ENCODE peak calls at places on chromosome 12, in four cellular contexts. F is neural progenitor cell, P is psoas muscle, Q is right atrium auricular region. U is an unnamed sample. For H3K9me3, the result is how much of the 10 kb centered on the place peaks cover.

GRCh38 chr12:110606253-110606611 is 7.7 kb upstream of the TCTN1 start:
- DNase-seq in P (no peak), F (no peak), Q (no peak), U (no peak)

GRCh38 chr12:122024132-122024785 is 2.6 kb downstream of the BCL7A start:
- DNase-seq in Q (no peak), F (no peak), P (no peak), U (peak)

GRCh38 chr12:122309564-122310121 is 43.3 kb upstream of the VPS33A start:
- DNase-seq in F (no peak), Q (no peak), P (no peak), U (no peak)

GRCh38 chr12:26606911-26607310 is 226.1 kb downstream of the ITPR2 start:
- DNase-seq in P (no peak), Q (no peak), F (no peak), U (no peak)

GRCh38 chr12:79155703-79156102 is 291.1 kb downstream of the SYT1 start:
- DNase-seq in F (no peak), Q (no peak), P (no peak), U (no peak)

GRCh38 chr12:95518976-95519375 is 32.3 kb downstream of the USP44 start:
- DNase-seq in Q (no peak), P (no peak), F (no peak), U (no peak)

GRCh38 chr12:69252033-69252432 is 12.7 kb downstream of the CPSF6 start:
- DNase-seq in Q (no peak), F (peak), P (no peak), U (no peak)

GRCh38 chr12:22525426-22525825 is 18.9 kb downstream of the C2CD5 start:
- DNase-seq in Q (no peak), F (no peak), P (no peak), U (no peak)

GRCh38 chr12:34599530-34600513 is 577.5 kb downstream of the ALG10 start:
- DNase-seq in P (no peak), Q (no peak), F (no peak), U (no peak)
- H3K9me3 ChIP-seq in P (under half), Q (under half), F (under half), U (under half)

GRCh38 chr12:65634061-65634460 is 190.2 kb upstream of the HMGA2 start:
- DNase-seq in Q (no peak), P (no peak), F (no peak), U (no peak)
- H3K4me3 ChIP-seq in Q (no peak), P (no peak), F (no peak), U (no peak)

GRCh38 chr12:38253778-38254177 is 62.8 kb upstream of the ALG10B start:
- DNase-seq in F (no peak), P (no peak), Q (no peak), U (no peak)

GRCh38 chr12:38258411-38258810 is 58.2 kb upstream of the ALG10B start:
- DNase-seq in Q (no peak), P (no peak), F (no peak), U (no peak)
- H3K9me3 ChIP-seq in Q (under half), P (under half), F (under half), U (under half)

GRCh38 chr12:75750950-75751349 is 239.5 kb upstream of the KRR1 start:
- DNase-seq in F (no peak), Q (no peak), P (no peak), U (no peak)
- H3K4me3 ChIP-seq in F (no peak), Q (no peak), P (no peak), U (no peak)